ENCODE peak calls at places on chromosomes 16 and 17, in nine cellular contexts. A, G, M, W, Q, V, R, F and S are unnamed samples. For H3K4me1, the result is how much of the 10 kb centered on the place peaks cover.

GRCh38 chr17:13477180-13477611 is 124.5 kb downstream of the HS3ST3A1 start:
- DNase-seq in F (no peak), Q (no peak), M (no peak), G (no peak), W (no peak), V (no peak), A (no peak), R (no peak), S (no peak)

GRCh38 chr17:80996422-80997305 is 5.0 kb downstream of the CHMP6 start:
- DNase-seq in G (no peak), M (no peak), A (no peak), V (no peak), R (no peak), Q (no peak), W (peak), F (no peak), S (no peak)

GRCh38 chr17:77887464-77888241 is 70.8 kb upstream of the TNRC6C start:
- DNase-seq in G (peak), M (peak), W (no peak), R (peak), Q (peak), V (peak), F (peak), A (no peak), S (no peak)

GRCh38 chr17:7587420-7587786 is 2.5 kb downstream of the SOX15 start:
- DNase-seq in F (no peak), G (peak), A (peak), R (no peak), Q (no peak), V (no peak), M (no peak), W (no peak), S (peak)

GRCh38 chr17:15475620-15476354 is 8.4 kb upstream of the CDRT4 start:
- DNase-seq in M (no peak), W (no peak), A (no peak), Q (no peak), R (no peak), F (no peak), G (no peak), V (no peak), S (no peak)

GRCh38 chr17:28552201-28552999 is at the start of gene UNC119:
- DNase-seq in F (no peak), V (peak), A (no peak), M (peak), R (peak), W (peak), G (peak), Q (peak), S (no peak)

GRCh38 chr16:56916571-56917403 is 15.2 kb upstream of the HERPUD1 start:
- DNase-seq in A (no peak), Q (no peak), G (no peak), R (no peak), F (no peak), W (no peak), M (peak), V (no peak), S (no peak)

GRCh38 chr16:16150117-16150877 is 73.0 kb downstream of the ABCC6 start:
- DNase-seq in Q (no peak), V (no peak), G (peak), R (peak), W (no peak), F (peak), M (peak), A (no peak), S (no peak)

GRCh38 chr17:34474706-34475105 is 104.7 kb upstream of the TMEM132E start:
- DNase-seq in F (no peak), R (no peak), G (no peak), W (peak), Q (no peak), A (no peak), M (no peak), V (no peak), S (no peak)

GRCh38 chr17:64458756-64459155 is 9.8 kb downstream of the MILR1 start:
- DNase-seq in A (no peak), V (no peak), G (no peak), W (no peak), Q (no peak), M (no peak), F (no peak), R (no peak), S (no peak)

GRCh38 chr17:51347851-51348584 is 87.7 kb downstream of the UTP18 start:
- DNase-seq in V (no peak), Q (no peak), R (no peak), G (no peak), W (no peak), M (no peak), A (no peak), F (no peak), S (peak)

DNA sequence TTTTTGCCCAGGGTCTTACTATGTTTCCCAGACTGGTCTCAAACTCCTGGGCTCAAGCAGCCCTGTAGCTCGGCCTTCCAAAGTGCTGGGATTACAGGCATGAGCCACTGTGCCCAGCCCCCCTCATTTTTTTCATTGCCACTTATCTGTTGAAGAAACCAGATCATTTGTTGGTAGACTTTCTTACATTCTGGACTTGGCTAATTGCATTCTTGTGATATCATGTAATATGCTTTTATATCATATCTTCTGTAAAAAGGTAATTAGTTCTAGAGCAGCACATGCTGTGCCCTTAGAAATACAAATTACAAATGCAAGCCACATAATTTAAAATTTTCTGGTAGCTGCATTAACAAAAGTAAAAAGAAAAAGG is 53.9 kb downstream of the PPM1E start:
- DNase-seq in R (no peak), F (no peak), Q (no peak), G (no peak), A (no peak), M (no peak), V (no peak), W (no peak), S (no peak)
- H3K4me1 ChIP-seq in R (under half), F (under half), Q (under half), G (under half), A (under half), M (under half), V (under half), W (under half), S (under half)

GRCh38 chr16:81497690-81498089 is 53.1 kb downstream of the CMIP start:
- DNase-seq in R (no peak), F (no peak), A (no peak), W (no peak), G (no peak), M (no peak), V (no peak), Q (no peak), S (no peak)
- H3K4me1 ChIP-seq in R (half or more), F (under half), A (under half), W (under half), G (under half), M (under half), V (half or more), Q (under half), S (under half)

GRCh38 chr17:57511475-57512123 is 233.5 kb downstream of the CCDC182 start:
- DNase-seq in R (no peak), F (no peak), Q (no peak), A (no peak), V (no peak), W (no peak), G (no peak), M (no peak), S (no peak)

GRCh38 chr17:57505841-57506240 is 239.3 kb downstream of the CCDC182 start:
- DNase-seq in R (no peak), A (no peak), M (no peak), W (no peak), F (no peak), V (no peak), G (no peak), Q (no peak), S (no peak)

GRCh38 chr17:57506253-57506911 is 238.7 kb downstream of the CCDC182 start:
- DNase-seq in Q (no peak), R (no peak), W (no peak), F (no peak), G (no peak), M (no peak), V (no peak), A (no peak), S (no peak)

GRCh38 chr17:57508706-57509105 is 236.4 kb downstream of the CCDC182 start:
- DNase-seq in W (no peak), V (no peak), M (no peak), A (no peak), R (no peak), F (no peak), Q (no peak), G (no peak), S (no peak)

GRCh38 chr17:57507828-57508227 is 237.3 kb downstream of the CCDC182 start:
- DNase-seq in W (no peak), M (no peak), G (no peak), V (no peak), Q (no peak), A (no peak), F (no peak), R (no peak), S (no peak)
- H3K4me1 ChIP-seq in W (under half), M (under half), G (under half), V (under half), Q (under half), A (under half), F (under half), R (under half), S (under half)

DNA sequence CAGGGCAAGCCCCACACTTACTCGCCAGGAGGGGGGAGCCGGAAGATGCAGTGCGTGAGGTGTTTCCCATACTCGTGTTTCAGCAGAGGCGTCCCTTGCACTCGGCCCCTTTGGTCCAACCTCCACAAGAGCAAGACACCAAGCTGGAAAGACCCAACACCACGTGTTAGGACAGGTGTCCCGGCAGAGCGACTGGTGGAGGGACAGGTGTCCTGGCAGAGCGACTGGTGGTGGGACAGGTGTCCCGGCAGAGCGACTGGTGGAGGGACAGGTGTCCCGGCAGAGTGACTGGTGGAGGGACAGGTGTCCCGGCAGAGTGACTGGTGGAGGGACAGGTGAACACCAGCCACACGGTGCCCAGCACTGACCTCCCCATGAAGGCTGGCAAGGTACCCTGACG is 19.4 kb downstream of the IFT140 start:
- DNase-seq in V (no peak), F (no peak), A (no peak), Q (no peak), W (no peak), G (no peak), M (no peak), R (no peak), S (no peak)
- H3K4me1 ChIP-seq in V (under half), F (under half), A (under half), Q (under half), W (under half), G (under half), M (under half), R (under half), S (under half)

GRCh38 chr16:58028541-58029070 is 3.1 kb downstream of the MMP15 start:
- DNase-seq in V (no peak), R (peak), F (no peak), Q (no peak), G (peak), M (no peak), A (no peak), W (peak), S (no peak)
- H3K4me1 ChIP-seq in V (under half), R (half or more), F (under half), Q (under half), G (under half), M (under half), A (under half), W (under half), S (under half)

GRCh38 chr16:85349413-85350145 is 237.3 kb upstream of the CIBAR2 start:
- DNase-seq in W (no peak), G (no peak), V (no peak), A (no peak), Q (no peak), R (no peak), F (no peak), M (peak), S (no peak)
- H3K4me1 ChIP-seq in W (under half), G (under half), V (half or more), A (under half), Q (under half), R (under half), F (under half), M (under half), S (under half)

GRCh38 chr17:21029515-21029914 is 13.3 kb downstream of the USP22 start:
- DNase-seq in M (no peak), Q (no peak), A (no peak), G (no peak), R (no peak), W (no peak), V (no peak), F (no peak), S (no peak)

GRCh38 chr17:21028192-21028591 is 14.6 kb downstream of the USP22 start:
- DNase-seq in M (no peak), R (no peak), Q (no peak), G (no peak), V (no peak), A (no peak), W (no peak), F (no peak), S (no peak)

GRCh38 chr17:21029032-21029431 is 13.8 kb downstream of the USP22 start:
- DNase-seq in M (no peak), G (peak), F (peak), V (no peak), Q (no peak), R (no peak), A (no peak), W (no peak), S (no peak)

GRCh38 chr17:21031756-21032396 is 10.9 kb downstream of the USP22 start:
- DNase-seq in A (no peak), G (no peak), R (no peak), F (no peak), V (no peak), M (no peak), Q (no peak), W (no peak), S (no peak)

DNA sequence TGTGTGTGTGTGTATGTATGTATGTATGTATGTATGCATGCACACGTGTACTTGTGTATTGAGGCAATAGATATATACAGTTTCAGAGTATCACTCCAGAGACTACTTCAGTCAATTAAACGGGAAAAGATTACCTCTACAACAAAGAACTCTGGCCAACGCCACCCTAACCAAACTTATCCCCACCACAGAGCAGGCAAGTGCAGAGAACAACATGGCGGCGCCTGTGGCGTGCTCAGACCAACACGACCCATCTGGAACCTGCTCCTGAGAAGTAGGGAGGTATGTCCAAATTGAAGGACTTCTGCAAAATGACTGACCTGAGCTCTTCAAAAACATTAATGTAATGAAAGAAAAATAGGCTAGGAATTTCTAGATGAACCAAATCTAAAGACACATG is 12.4 kb downstream of the USP22 start:
- DNase-seq in Q (no peak), W (no peak), A (no peak), G (no peak), V (no peak), F (no peak), R (no peak), M (no peak), S (no peak)
- H3K4me1 ChIP-seq in Q (half or more), W (under half), A (under half), G (under half), V (half or more), F (under half), R (half or more), M (under half), S (under half)